ENCODE peak calls at places on chromosomes 4 and X, in ten cellular contexts. Q, J, G, F, M, U, Z, K, A and L are unnamed samples.
A peak's percentile ranks its signal among the peaks of the same experiment; 100 is the strongest.

GRCh38 chrX:154096140-154097002 is 1.1 kb downstream of the MECP2 start:
- DNase-seq in J (peak; percentile 20), G (peak; percentile 19), A (peak; percentile 42), Q (no peak), F (peak; percentile 21), Z (peak; percentile 45), U (peak; percentile 12), M (no peak), K (no peak), L (no peak)

GRCh38 chrX:118579417-118579816 is 83.8 kb downstream of the DOCK11 start:
- DNase-seq in F (no peak), Q (no peak), G (no peak), K (no peak), M (no peak), J (no peak), Z (no peak), U (no peak), A (no peak), L (no peak)

GRCh38 chr4:98516042-98516440 is 142.4 kb downstream of the TSPAN5 start:
- DNase-seq in Q (no peak), K (no peak), A (no peak), J (no peak), Z (peak; percentile 94), U (peak; percentile 35), G (no peak), M (no peak), F (peak; percentile 41), L (no peak)

GRCh38 chr4:130028552-130028951 is 932.6 kb downstream of the C4orf33 start:
- DNase-seq in K (no peak), J (no peak), G (no peak), F (no peak), U (no peak), M (no peak), Z (no peak), Q (no peak), A (no peak), L (no peak)

GRCh38 chr4:140149851-140150635 is 3.9 kb downstream of the MAML3 start:
- DNase-seq in M (peak; percentile 78), U (no peak), G (peak; percentile 67), F (peak; percentile 22), K (peak; percentile 78), Z (peak; percentile 53), J (peak; percentile 86), A (peak; percentile 84), Q (no peak), L (peak; percentile 85)

GRCh38 chr4:138555584-138555983 is 313.4 kb upstream of the SLC7A11 start:
- DNase-seq in Q (peak; percentile 29), G (no peak), U (peak; percentile 45), M (no peak), A (no peak), J (no peak), K (no peak), Z (no peak), F (no peak), L (no peak)

GRCh38 chr4:13766722-13767495 is 139.4 kb upstream of the BOD1L1 start:
- DNase-seq in Z (no peak), A (no peak), Q (no peak), F (no peak), G (no peak), U (no peak), K (no peak), M (no peak), J (no peak), L (no peak)

GRCh38 chr4:65624651-65625050 is 45.6 kb downstream of the EPHA5 start:
- DNase-seq in M (no peak), A (no peak), K (no peak), J (no peak), U (no peak), F (no peak), Z (peak; percentile 54), G (no peak), Q (no peak), L (no peak)

GRCh38 chrX:14015294-14015693 is 14.4 kb downstream of the GEMIN8 start:
- DNase-seq in A (no peak), Z (no peak), Q (no peak), F (no peak), K (no peak), J (no peak), U (no peak), G (no peak), M (no peak), L (no peak)

GRCh38 chr4:165096776-165097175 is 15.9 kb downstream of the TMEM192 start:
- DNase-seq in Z (peak; percentile 8), A (no peak), U (peak; percentile 8), K (no peak), J (no peak), M (no peak), F (no peak), G (no peak), Q (no peak), L (no peak)

GRCh38 chr4:165095291-165095690 is 17.4 kb downstream of the TMEM192 start:
- DNase-seq in G (no peak), K (no peak), Z (no peak), M (no peak), U (no peak), A (no peak), Q (no peak), F (no peak), J (no peak), L (no peak)

DNA sequence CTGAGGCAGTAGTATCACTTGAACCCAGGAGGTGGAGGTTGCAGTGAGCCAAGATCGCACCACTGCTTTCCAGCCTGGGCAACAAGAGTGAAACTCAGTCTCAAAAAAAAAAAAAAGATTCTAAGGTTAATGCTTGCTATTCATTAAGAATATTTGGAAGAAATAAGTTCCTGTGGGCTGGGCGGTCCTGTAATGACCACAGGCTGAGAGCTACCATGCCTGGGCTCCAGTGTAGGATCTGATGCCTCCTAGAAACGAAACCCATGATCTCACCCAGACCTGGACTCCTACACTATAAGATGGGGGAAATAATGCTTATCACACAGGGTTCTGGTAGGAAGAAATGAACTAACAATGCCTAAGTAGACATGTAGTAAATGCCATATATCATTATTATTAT is 17.8 kb downstream of the TMEM192 start:
- DNase-seq in F (no peak), A (no peak), J (no peak), Z (no peak), U (no peak), G (no peak), K (no peak), Q (no peak), M (no peak), L (no peak)
- H3K36me3 ChIP-seq in F (peaks cover 44% of the 10 kb centered on the region), A (peaks cover 65% of the 10 kb centered on the region), J (no peaks in the 10 kb centered on the region), Z (no peaks in the 10 kb centered on the region), U (peaks cover 4% of the 10 kb centered on the region), G (peaks cover 55% of the 10 kb centered on the region), K (peaks cover 14% of the 10 kb centered on the region), Q (peaks cover 2% of the 10 kb centered on the region), M (no peaks in the 10 kb centered on the region), L (peaks cover 24% of the 10 kb centered on the region)

GRCh38 chrX:103913356-103914020 is 48.9 kb upstream of the TMSB15B start:
- DNase-seq in Z (peak; percentile 34), J (no peak), M (no peak), Q (no peak), U (no peak), K (no peak), A (no peak), G (no peak), F (no peak), L (no peak)

GRCh38 chrX:103919336-103919682 is 43.1 kb upstream of the TMSB15B start:
- DNase-seq in U (no peak), F (no peak), Z (peak; percentile 44), K (no peak), G (no peak), Q (no peak), J (no peak), A (no peak), M (no peak), L (peak; percentile 17)

GRCh38 chrX:103918050-103918449 is 44.4 kb upstream of the TMSB15B start:
- DNase-seq in K (no peak), Q (no peak), J (peak; percentile 57), A (peak; percentile 43), F (peak; percentile 26), M (peak; percentile 58), G (peak; percentile 28), Z (peak; percentile 52), U (no peak), L (peak; percentile 49)

GRCh38 chrX:103918584-103919335 is 43.7 kb upstream of the TMSB15B start:
- DNase-seq in G (peak; percentile 61), K (peak; percentile 54), Q (no peak), F (no peak), M (peak; percentile 81), U (no peak), A (peak; percentile 70), Z (peak; percentile 66), J (peak; percentile 54), L (peak; percentile 68)
- H3K27ac ChIP-seq in G (peak overlapping the region; percentile 46), K (no peak overlapping the region), Q (no peak overlapping the region), F (no peak overlapping the region), M (no peak overlapping the region), U (no peak overlapping the region), A (peak overlapping the region; percentile 71), Z (peak overlapping the region; percentile 70), J (peak overlapping the region; percentile 86), L (peak overlapping the region; percentile 77)

DNA sequence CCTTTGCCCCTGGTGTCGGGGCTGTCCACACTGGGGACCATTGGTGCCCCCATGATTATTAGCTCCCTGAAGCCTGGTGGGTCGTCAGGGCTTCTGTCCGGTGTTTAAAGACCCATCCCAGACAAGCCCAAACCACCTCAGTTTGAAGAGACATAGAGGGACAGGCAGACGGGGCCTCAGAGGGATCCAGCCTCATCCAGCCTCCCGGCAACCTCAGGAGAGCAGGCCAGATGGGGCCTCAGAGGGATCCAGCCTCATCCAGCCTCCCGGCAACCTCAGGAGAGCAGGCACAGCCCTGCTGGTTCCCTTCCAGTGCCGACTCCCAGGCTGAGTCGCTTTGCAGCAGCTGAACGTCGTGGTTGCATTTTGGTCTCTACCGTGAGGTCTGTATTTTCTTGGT is 32.1 kb downstream of the PIGG start:
- DNase-seq in J (no peak), F (no peak), U (no peak), G (no peak), Z (no peak), M (no peak), K (no peak), Q (no peak), A (no peak), L (no peak)
- H3K36me3 ChIP-seq in J (no peaks in the 10 kb centered on the region), F (peaks cover 69% of the 10 kb centered on the region), U (peaks cover 25% of the 10 kb centered on the region), G (peaks cover 92% of the 10 kb centered on the region), Z (peaks cover 2% of the 10 kb centered on the region), M (no peaks in the 10 kb centered on the region), K (peaks cover 47% of the 10 kb centered on the region), Q (peaks cover 3% of the 10 kb centered on the region), A (peaks cover 92% of the 10 kb centered on the region), L (peaks cover 35% of the 10 kb centered on the region)

GRCh38 chr4:76611611-76612010 is 176.6 kb downstream of the SHROOM3 start:
- DNase-seq in M (peak; percentile 58), F (no peak), Z (peak; percentile 53), A (no peak), K (peak; percentile 59), J (no peak), U (no peak), Q (no peak), G (no peak), L (peak; percentile 76)
- H3K27ac ChIP-seq in M (peak overlapping the region; percentile 83), F (no peak overlapping the region), Z (peak overlapping the region; percentile 71), A (peak overlapping the region; percentile 72), K (peak overlapping the region; percentile 36), J (peak overlapping the region; percentile 9), U (no peak overlapping the region), Q (no peak overlapping the region), G (no peak overlapping the region), L (peak overlapping the region; percentile 70)

GRCh38 chr4:183266386-183266785 is 53.7 kb downstream of the CLDN22 start:
- DNase-seq in K (no peak), Q (no peak), U (no peak), G (no peak), Z (no peak), J (no peak), M (no peak), A (no peak), F (no peak), L (no peak)
- H3K36me3 ChIP-seq in K (peaks cover 31% of the 10 kb centered on the region), Q (peaks cover 18% of the 10 kb centered on the region), U (peaks cover 16% of the 10 kb centered on the region), G (peaks cover 66% of the 10 kb centered on the region), Z (peaks cover 35% of the 10 kb centered on the region), J (no peaks in the 10 kb centered on the region), M (no peaks in the 10 kb centered on the region), A (peaks cover 61% of the 10 kb centered on the region), F (peaks cover 46% of the 10 kb centered on the region), L (peaks cover 5% of the 10 kb centered on the region)

GRCh38 chrX:65706041-65706828 is 38.8 kb downstream of the MSN start:
- DNase-seq in Z (peak; percentile 72), G (peak; percentile 54), A (no peak), K (no peak), J (peak; percentile 37), M (peak; percentile 59), Q (no peak), F (peak; percentile 21), U (no peak), L (no peak)
- H3K27ac ChIP-seq in Z (peak overlapping the region; percentile 79), G (peak overlapping the region; percentile 59), A (peak overlapping the region; percentile 68), K (no peak overlapping the region), J (peak overlapping the region; percentile 71), M (no peak overlapping the region), Q (no peak overlapping the region), F (peak overlapping the region; percentile 46), U (no peak overlapping the region), L (peak overlapping the region; percentile 50)